ENCODE peak calls at places on chromosomes 12 and 14, in six cellular contexts. One of them, this sample, is unnamed.

GRCh38 chr12:52355181-52355580 is 12.1 kb downstream of the KRT85 start:
- DNase-seq in cardiac fibroblast: no peak
- DNase-seq in vagina: no peak
- DNase-seq in stimulated activated CD4-positive, alpha-beta T cell treated with anti-CD3 and anti-CD28 coated beads, Interleukin-2, amount 100 ng/mL, for 24 hours: no peak
- DNase-seq in activated naive CD4-positive, alpha-beta T cell treated with Interleukin-2 at 50 U/mL for 16 hours: no peak
- DNase-seq in GM12865: no peak
- DNase-seq in this sample: no peak

GRCh38 chr12:88503344-88503743 is 76.9 kb downstream of the KITLG start:
- DNase-seq in cardiac fibroblast: no peak
- DNase-seq in vagina: no peak
- DNase-seq in activated naive CD4-positive, alpha-beta T cell treated with Interleukin-2 at 50 U/mL for 16 hours: no peak
- DNase-seq in GM12865: no peak
- DNase-seq in stimulated activated CD4-positive, alpha-beta T cell treated with anti-CD3 and anti-CD28 coated beads, Interleukin-2, amount 100 ng/mL, for 24 hours: no peak
- DNase-seq in this sample: no peak

GRCh38 chr14:94115068-94115591 is 4.6 kb downstream of the IFI27 start:
- DNase-seq in GM12865: no peak
- DNase-seq in activated naive CD4-positive, alpha-beta T cell treated with Interleukin-2 at 50 U/mL for 16 hours: no peak
- DNase-seq in vagina: no peak
- DNase-seq in stimulated activated CD4-positive, alpha-beta T cell treated with anti-CD3 and anti-CD28 coated beads, Interleukin-2, amount 100 ng/mL, for 24 hours: no peak
- DNase-seq in cardiac fibroblast: peak; percentile 38
- DNase-seq in this sample: peak; percentile 63

GRCh38 chr12:75722714-75723200 is 211.3 kb upstream of the KRR1 start:
- DNase-seq in activated naive CD4-positive, alpha-beta T cell treated with Interleukin-2 at 50 U/mL for 16 hours: peak; percentile 39
- DNase-seq in stimulated activated CD4-positive, alpha-beta T cell treated with anti-CD3 and anti-CD28 coated beads, Interleukin-2, amount 100 ng/mL, for 24 hours: peak; percentile 20
- DNase-seq in vagina: no peak
- DNase-seq in cardiac fibroblast: peak; percentile 93
- DNase-seq in GM12865: peak; percentile 58
- DNase-seq in this sample: peak; percentile 99

GRCh38 chr12:24909667-24910066 is 39.2 kb downstream of the BCAT1 start:
- DNase-seq in vagina: no peak
- DNase-seq in stimulated activated CD4-positive, alpha-beta T cell treated with anti-CD3 and anti-CD28 coated beads, Interleukin-2, amount 100 ng/mL, for 24 hours: no peak
- DNase-seq in activated naive CD4-positive, alpha-beta T cell treated with Interleukin-2 at 50 U/mL for 16 hours: no peak
- DNase-seq in GM12865: no peak
- DNase-seq in cardiac fibroblast: peak; percentile 75
- DNase-seq in this sample: peak; percentile 97

GRCh38 chr12:132414634-132415340 is 75.2 kb upstream of the FBRSL1 start:
- DNase-seq in cardiac fibroblast: peak; percentile 81
- DNase-seq in activated naive CD4-positive, alpha-beta T cell treated with Interleukin-2 at 50 U/mL for 16 hours: peak; percentile 75
- DNase-seq in vagina: no peak
- DNase-seq in stimulated activated CD4-positive, alpha-beta T cell treated with anti-CD3 and anti-CD28 coated beads, Interleukin-2, amount 100 ng/mL, for 24 hours: peak; percentile 81
- DNase-seq in GM12865: peak; percentile 81
- DNase-seq in this sample: peak; percentile 85

GRCh38 chr12:122721057-122721545 is 4.5 kb upstream of the HCAR3 start:
- DNase-seq in GM12865: peak; percentile 78
- DNase-seq in activated naive CD4-positive, alpha-beta T cell treated with Interleukin-2 at 50 U/mL for 16 hours: no peak
- DNase-seq in vagina: no peak
- DNase-seq in stimulated activated CD4-positive, alpha-beta T cell treated with anti-CD3 and anti-CD28 coated beads, Interleukin-2, amount 100 ng/mL, for 24 hours: no peak
- DNase-seq in cardiac fibroblast: no peak
- DNase-seq in this sample: peak; percentile 41

GRCh38 chr14:80136358-80136757 is 74.9 kb downstream of the DIO2 start:
- DNase-seq in stimulated activated CD4-positive, alpha-beta T cell treated with anti-CD3 and anti-CD28 coated beads, Interleukin-2, amount 100 ng/mL, for 24 hours: no peak
- DNase-seq in cardiac fibroblast: no peak
- DNase-seq in GM12865: peak; percentile 2
- DNase-seq in vagina: no peak
- DNase-seq in activated naive CD4-positive, alpha-beta T cell treated with Interleukin-2 at 50 U/mL for 16 hours: no peak
- DNase-seq in this sample: no peak

GRCh38 chr14:55107766-55108554 is 21.1 kb upstream of the LGALS3 start:
- DNase-seq in stimulated activated CD4-positive, alpha-beta T cell treated with anti-CD3 and anti-CD28 coated beads, Interleukin-2, amount 100 ng/mL, for 24 hours: peak; percentile 33
- DNase-seq in cardiac fibroblast: peak; percentile 99
- DNase-seq in vagina: peak; percentile 97
- DNase-seq in activated naive CD4-positive, alpha-beta T cell treated with Interleukin-2 at 50 U/mL for 16 hours: peak; percentile 54
- DNase-seq in GM12865: peak; percentile 40
- DNase-seq in this sample: peak; percentile 96

GRCh38 chr12:12918781-12919180 is 27.4 kb downstream of the GPRC5A start:
- DNase-seq in stimulated activated CD4-positive, alpha-beta T cell treated with anti-CD3 and anti-CD28 coated beads, Interleukin-2, amount 100 ng/mL, for 24 hours: no peak
- DNase-seq in vagina: no peak
- DNase-seq in activated naive CD4-positive, alpha-beta T cell treated with Interleukin-2 at 50 U/mL for 16 hours: no peak
- DNase-seq in cardiac fibroblast: no peak
- DNase-seq in GM12865: no peak
- DNase-seq in this sample: no peak

GRCh38 chr14:45526715-45527549 is 273.9 kb upstream of the MIS18BP1 start:
- DNase-seq in cardiac fibroblast: no peak
- DNase-seq in stimulated activated CD4-positive, alpha-beta T cell treated with anti-CD3 and anti-CD28 coated beads, Interleukin-2, amount 100 ng/mL, for 24 hours: peak; percentile 0
- DNase-seq in vagina: no peak
- DNase-seq in activated naive CD4-positive, alpha-beta T cell treated with Interleukin-2 at 50 U/mL for 16 hours: no peak
- DNase-seq in GM12865: peak; percentile 48
- DNase-seq in this sample: peak; percentile 9